ENCODE peak calls at places on chromosome 13, in nine cellular contexts. K, B, I, M, Q, O, X, H and D are unnamed samples. For H3K9me3, the result is how much of the 10 kb centered on the place peaks cover.

GRCh38 chr13:95714142-95714832 is 37.3 kb downstream of the DNAJC3 start:
- DNase-seq in B (no peak), H (no peak), Q (no peak), K (no peak), I (no peak), O (no peak), M (peak), X (no peak), D (no peak)

GRCh38 chr13:32381539-32381938 is 46.4 kb downstream of the N4BP2L1 start:
- DNase-seq in B (peak), X (no peak), I (no peak), K (no peak), Q (no peak), O (no peak), M (no peak), H (no peak), D (no peak)

GRCh38 chr13:39527961-39528720 is 74.9 kb downstream of the LHFPL6 start:
- DNase-seq in I (no peak), H (no peak), X (no peak), O (no peak), Q (peak), M (peak), K (no peak), B (no peak), D (no peak)

GRCh38 chr13:68908879-68909278 is 1198.7 kb upstream of the ATXN8OS start:
- DNase-seq in B (no peak), X (no peak), Q (no peak), M (no peak), I (no peak), K (no peak), H (no peak), O (no peak), D (no peak)

GRCh38 chr13:21522847-21523246 is 63.7 kb upstream of the ZDHHC20 start:
- DNase-seq in Q (no peak), X (no peak), I (no peak), B (no peak), K (no peak), O (no peak), H (no peak), M (no peak), D (no peak)

GRCh38 chr13:114056205-114057013 is 76.0 kb downstream of the RASA3 start:
- DNase-seq in K (no peak), O (no peak), Q (no peak), B (no peak), M (no peak), I (no peak), X (no peak), H (no peak), D (no peak)

GRCh38 chr13:51562011-51562671 is 22.1 kb upstream of the WDFY2 start:
- DNase-seq in Q (no peak), M (no peak), K (no peak), I (no peak), X (no peak), O (no peak), H (no peak), B (no peak), D (no peak)

GRCh38 chr13:38979891-38980627 is 10.6 kb downstream of the STOML3 start:
- DNase-seq in O (no peak), I (no peak), X (no peak), Q (no peak), H (no peak), K (peak), B (no peak), M (no peak), D (no peak)

GRCh38 chr13:21917046-21918010 is 246.5 kb downstream of the FGF9 start:
- DNase-seq in O (no peak), M (no peak), I (no peak), B (no peak), Q (no peak), K (no peak), X (no peak), H (no peak), D (no peak)

GRCh38 chr13:24038846-24039330 is 121.6 kb upstream of the SPATA13 start:
- DNase-seq in X (no peak), B (no peak), O (no peak), I (no peak), H (no peak), M (no peak), Q (no peak), K (peak), D (no peak)

GRCh38 chr13:28252547-28252946 is 114.2 kb downstream of the PAN3 start:
- DNase-seq in X (no peak), I (no peak), Q (no peak), O (no peak), H (no peak), K (no peak), B (no peak), M (no peak), D (no peak)

GRCh38 chr13:88648598-88649373 is 977.6 kb downstream of the SLITRK5 start:
- DNase-seq in K (no peak), I (no peak), H (no peak), O (no peak), Q (no peak), M (no peak), B (no peak), X (no peak), D (no peak)
- H3K9me3 ChIP-seq in K (under half), I (under half), H (under half), O (under half), Q (under half), M (under half), B (under half), X (under half), D (under half)

GRCh38 chr13:48070942-48071341 is 24.0 kb downstream of the MED4 start:
- DNase-seq in O (no peak), H (no peak), Q (no peak), K (no peak), M (no peak), I (no peak), X (no peak), B (no peak), D (no peak)

GRCh38 chr13:48074006-48074405 is 20.9 kb downstream of the MED4 start:
- DNase-seq in M (no peak), O (no peak), I (no peak), B (no peak), X (no peak), Q (no peak), K (no peak), H (no peak), D (no peak)

GRCh38 chr13:48072787-48073186 is 22.1 kb downstream of the MED4 start:
- DNase-seq in B (no peak), X (no peak), M (no peak), K (no peak), H (no peak), O (no peak), Q (no peak), I (no peak), D (no peak)

GRCh38 chr13:48069573-48069972 is 25.3 kb downstream of the MED4 start:
- DNase-seq in H (no peak), I (no peak), X (no peak), O (no peak), Q (no peak), K (no peak), B (no peak), M (no peak), D (no peak)

DNA sequence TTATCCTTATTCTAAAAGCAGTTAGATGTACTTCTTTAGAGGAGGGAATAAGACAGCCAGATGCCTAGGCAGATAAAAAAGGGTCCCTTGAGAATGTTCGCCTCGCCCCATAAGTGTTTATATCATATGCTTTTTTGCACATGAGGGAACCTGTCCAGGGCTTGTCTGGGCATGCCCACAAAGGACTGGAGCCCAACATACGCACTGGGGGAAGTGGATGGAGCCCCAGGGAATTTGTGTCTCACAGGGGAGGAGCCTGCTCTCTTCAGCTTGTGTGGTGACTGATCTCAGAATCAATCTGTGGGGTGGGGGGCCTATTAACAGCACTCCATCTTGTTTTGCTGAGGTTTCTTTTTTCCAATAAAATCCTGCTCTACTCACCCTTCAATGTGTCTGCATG is 22.6 kb downstream of the MED4 start:
- DNase-seq in Q (no peak), K (no peak), X (no peak), H (no peak), M (no peak), O (no peak), I (no peak), B (no peak), D (no peak)
- H3K9me3 ChIP-seq in Q (under half), K (under half), X (under half), H (under half), M (under half), O (under half), I (under half), B (under half), D (under half)

DNA sequence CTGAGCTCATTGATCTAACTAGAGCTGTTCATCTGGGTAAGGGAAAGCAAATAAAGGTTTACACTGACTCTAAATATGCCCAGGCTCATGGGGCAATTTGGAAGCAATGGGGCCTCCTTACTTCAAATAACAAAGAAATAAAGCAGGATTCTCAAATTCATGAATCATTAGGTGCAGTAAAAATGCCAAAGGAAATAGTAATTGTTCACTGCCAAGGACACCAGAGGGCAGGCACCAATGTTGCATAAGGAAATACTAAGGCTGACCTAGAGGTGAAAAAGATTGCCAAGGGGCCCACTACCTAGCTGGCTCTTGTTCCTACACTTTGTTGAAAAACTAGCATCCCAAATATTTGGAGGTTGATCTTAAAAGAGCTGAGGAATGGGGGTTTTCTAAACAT is 1686.7 kb upstream of the MIR17HG start:
- DNase-seq in I (no peak), H (no peak), Q (no peak), B (no peak), O (no peak), K (no peak), X (no peak), M (no peak), D (no peak)
- H3K9me3 ChIP-seq in I (under half), H (under half), Q (under half), B (under half), O (under half), K (under half), X (under half), M (under half), D (under half)

DNA sequence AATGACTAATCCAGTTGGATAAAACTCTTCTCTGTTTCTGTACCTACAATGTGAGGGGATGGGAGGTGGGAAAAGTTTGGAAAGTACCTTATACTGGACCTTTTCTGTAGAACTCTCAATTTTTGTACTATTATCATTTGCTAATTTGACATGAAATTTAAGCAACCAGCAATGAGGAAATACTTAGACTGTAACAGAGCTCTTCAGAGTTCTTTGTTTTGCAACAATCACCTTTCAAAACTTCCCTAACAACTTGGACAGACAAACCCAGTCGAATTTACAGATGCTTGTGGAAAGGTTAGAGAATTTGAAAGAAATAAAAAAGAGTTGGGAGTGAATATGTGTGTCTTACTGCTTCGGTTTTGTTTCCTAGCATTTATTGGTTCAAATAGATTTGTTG is 16.8 kb downstream of the KBTBD7 start:
- DNase-seq in M (no peak), Q (no peak), O (no peak), K (no peak), H (no peak), X (no peak), B (no peak), I (no peak), D (no peak)
- H3K9me3 ChIP-seq in M (under half), Q (under half), O (under half), K (under half), H (under half), X (under half), B (under half), I (under half), D (under half)

GRCh38 chr13:98204546-98204945 is 27.5 kb upstream of the RNF113B start:
- DNase-seq in Q (no peak), B (no peak), H (no peak), I (no peak), K (no peak), M (no peak), O (no peak), X (no peak), D (no peak)

GRCh38 chr13:98208606-98209005 is 31.5 kb upstream of the RNF113B start:
- DNase-seq in X (no peak), M (no peak), H (no peak), K (no peak), B (no peak), O (no peak), I (no peak), Q (no peak), D (no peak)

GRCh38 chr13:98207411-98207810 is 30.3 kb upstream of the RNF113B start:
- DNase-seq in Q (no peak), O (no peak), M (no peak), K (no peak), H (no peak), X (no peak), B (no peak), I (no peak), D (no peak)

GRCh38 chr13:98203641-98204326 is 26.7 kb upstream of the RNF113B start:
- DNase-seq in B (no peak), H (no peak), M (no peak), X (no peak), Q (no peak), O (no peak), K (no peak), I (no peak), D (no peak)

GRCh38 chr13:98206946-98207345 is 29.9 kb upstream of the RNF113B start:
- DNase-seq in O (no peak), H (no peak), B (no peak), M (peak), I (no peak), Q (no peak), K (no peak), X (no peak), D (no peak)
- H3K9me3 ChIP-seq in O (under half), H (under half), B (under half), M (under half), I (under half), Q (under half), K (under half), X (under half), D (under half)

GRCh38 chr13:100724568-100724967 is 50.0 kb upstream of the TMTC4 start:
- DNase-seq in O (no peak), M (no peak), Q (no peak), K (no peak), I (no peak), H (no peak), X (no peak), B (no peak), D (no peak)
- H3K9me3 ChIP-seq in O (under half), M (under half), Q (under half), K (under half), I (under half), H (under half), X (under half), B (under half), D (under half)

GRCh38 chr13:55977436-55977835 is 1163.3 kb upstream of the PRR20A start:
- DNase-seq in X (no peak), Q (no peak), K (no peak), O (no peak), M (no peak), I (no peak), H (no peak), B (no peak), D (no peak)
- H3K9me3 ChIP-seq in X (under half), Q (under half), K (under half), O (under half), M (under half), I (under half), H (under half), B (under half), D (under half)

GRCh38 chr13:34087791-34088190 is 269.8 kb downstream of the RFC3 start:
- DNase-seq in I (no peak), Q (no peak), H (no peak), M (no peak), B (no peak), X (no peak), K (no peak), O (no peak), D (no peak)

GRCh38 chr13:34085199-34085598 is 267.2 kb downstream of the RFC3 start:
- DNase-seq in I (no peak), K (no peak), Q (no peak), O (no peak), X (no peak), B (no peak), H (no peak), M (no peak), D (no peak)

GRCh38 chr13:34086281-34086680 is 268.3 kb downstream of the RFC3 start:
- DNase-seq in H (no peak), I (no peak), B (no peak), M (no peak), Q (no peak), K (no peak), O (no peak), X (no peak), D (no peak)
- H3K9me3 ChIP-seq in H (under half), I (under half), B (under half), M (under half), Q (under half), K (under half), O (under half), X (under half), D (under half)